ENCODE peak calls at places on chromosomes 11 and 22, in five cellular contexts. H, P, A, W and G are unnamed samples.
A peak's percentile ranks its signal among the peaks of the same experiment; 100 is the strongest.

GRCh38 chr11:131499199-131499598 is 128.8 kb downstream of the NTM start:
- DNase-seq in W (no peak), P (peak; percentile 30), A (no peak), H (no peak), G (no peak)

GRCh38 chr11:620935-621814 is 3.6 kb downstream of the CDHR5 start:
- DNase-seq in A (no peak), H (no peak), P (no peak), W (no peak), G (no peak)

GRCh38 chr11:110152199-110152598 is 59.0 kb downstream of the ZC3H12C start:
- DNase-seq in P (no peak), A (no peak), W (no peak), H (no peak), G (no peak)

GRCh38 chr22:39689421-39689820 is 118.9 kb downstream of the CACNA1I start:
- DNase-seq in P (no peak), W (no peak), H (no peak), A (no peak), G (no peak)

GRCh38 chr11:117978982-117979381 is 7.2 kb upstream of the IL10RA start:
- DNase-seq in A (no peak), W (no peak), H (no peak), P (no peak), G (no peak)

GRCh38 chr11:134537941-134538340 is 125.9 kb upstream of the B3GAT1 start:
- DNase-seq in H (peak; percentile 3), A (no peak), W (no peak), P (no peak), G (no peak)

GRCh38 chr11:66723693-66724092 is 5.3 kb downstream of the SPTBN2 start:
- DNase-seq in H (no peak), P (no peak), A (no peak), W (no peak), G (no peak)

GRCh38 chr11:31959711-31960110 is 131.2 kb upstream of the RCN1 start:
- DNase-seq in A (no peak), P (peak; percentile 25), W (no peak), H (no peak), G (no peak)